ENCODE peak calls at places on chromosomes 3 and 15, in four cellular contexts. P, Z, H and I are unnamed samples.

GRCh38 chr15:79682851-79683288 is 213.9 kb downstream of the MTHFS start:
- DNase-seq in Z (no peak), H (no peak), P (no peak), I (no peak)

GRCh38 chr3:152754303-152754702 is 80.6 kb upstream of the P2RY1 start:
- DNase-seq in Z (no peak), P (no peak), H (no peak), I (no peak)

GRCh38 chr3:159253860-159254259 is 452.0 kb downstream of the MFSD1 start:
- DNase-seq in H (no peak), Z (no peak), P (no peak), I (no peak)

GRCh38 chr3:882526-882925 is 210.3 kb upstream of the CNTN6 start:
- DNase-seq in Z (no peak), P (no peak), H (no peak), I (no peak)

GRCh38 chr3:189630667-189631372 is 369 bp upstream of the TP63 start:
- DNase-seq in H (no peak), P (no peak), Z (no peak), I (no peak)

GRCh38 chr3:72347819-72348319 is 500.4 kb downstream of the SHQ1 start:
- DNase-seq in Z (peak; percentile 95), H (peak; percentile 74), P (peak; percentile 51), I (peak; percentile 75)

GRCh38 chr3:194042947-194043346 is 93.0 kb upstream of the HES1 start:
- DNase-seq in H (no peak), P (no peak), Z (no peak), I (no peak)

GRCh38 chr3:123392871-123393620 is 55.8 kb downstream of the ADCY5 start:
- DNase-seq in P (no peak), H (no peak), Z (no peak), I (no peak)

GRCh38 chr3:149339931-149340309 is 6.5 kb upstream of the TM4SF18 start:
- DNase-seq in Z (peak; percentile 85), H (peak; percentile 97), P (peak; percentile 78), I (peak; percentile 27)